ENCODE peak calls at places on chromosomes 13 and 19, in nine cellular contexts. A, L, V, H, B, W, F, N and Q are unnamed samples.
A peak's percentile ranks its signal among the peaks of the same experiment; 100 is the strongest.

GRCh38 chr13:36133950-36134349 is 2.8 kb upstream of the DCLK1 start:
- DNase-seq in A (no peak), L (no peak), V (no peak), H (no peak), B (no peak), W (no peak), F (no peak), N (no peak), Q (no peak)

GRCh38 chr13:33284016-33284415 is 1.5 kb downstream of the STARD13 start:
- DNase-seq in A (peak; percentile 47), L (no peak), V (no peak), H (peak; percentile 65), B (no peak), W (no peak), F (no peak), N (no peak), Q (no peak)

GRCh38 chr13:94061316-94061715 is 418.2 kb downstream of the DCT start:
- DNase-seq in A (peak; percentile 89), L (no peak), V (no peak), H (peak; percentile 79), B (no peak), W (no peak), F (no peak), N (no peak), Q (no peak)

GRCh38 chr13:92414851-92415250 is 811.8 kb upstream of the GPC6 start:
- DNase-seq in A (no peak), L (no peak), V (no peak), H (no peak), B (no peak), W (no peak), F (no peak), N (no peak), Q (no peak)

GRCh38 chr19:50167314-50167721 is 4.2 kb upstream of the IZUMO2 start:
- DNase-seq in A (no peak), L (no peak), V (no peak), H (no peak), B (no peak), W (no peak), F (peak; percentile 73), N (peak; percentile 64), Q (no peak)

GRCh38 chr13:95510950-95511349 is 41.6 kb upstream of the CLDN10 start:
- DNase-seq in A (no peak), L (no peak), V (no peak), H (no peak), B (no peak), W (no peak), F (no peak), N (no peak), Q (no peak)

GRCh38 chr19:1474765-1475351 is 4.2 kb downstream of the C19orf25 start:
- DNase-seq in A (no peak), L (no peak), V (no peak), H (no peak), B (no peak), W (no peak), F (no peak), N (no peak), Q (no peak)

GRCh38 chr19:55113570-55114039 is 3.8 kb downstream of the PPP1R12C start:
- DNase-seq in A (peak; percentile 96), L (peak; percentile 75), V (no peak), H (peak; percentile 92), B (peak; percentile 89), W (peak; percentile 81), F (no peak), N (peak; percentile 60), Q (peak; percentile 77)

GRCh38 chr13:97781891-97782305 is 171.6 kb upstream of the IPO5 start:
- DNase-seq in A (no peak), L (no peak), V (no peak), H (no peak), B (no peak), W (no peak), F (no peak), N (no peak), Q (no peak)

GRCh38 chr19:873084-874019 is 13.9 kb downstream of the CFD start:
- DNase-seq in A (peak; percentile 75), L (no peak), V (no peak), H (peak; percentile 31), B (peak; percentile 82), W (peak; percentile 87), F (peak; percentile 51), N (peak; percentile 74), Q (no peak)

GRCh38 chr19:17379221-17379631 is 2.1 kb upstream of the PLVAP start:
- DNase-seq in A (no peak), L (no peak), V (no peak), H (no peak), B (peak; percentile 63), W (no peak), F (no peak), N (no peak), Q (peak; percentile 82)

GRCh38 chr19:45528744-45529453 is 21.6 kb downstream of the VASP start:
- DNase-seq in A (peak; percentile 63), L (peak; percentile 73), V (no peak), H (no peak), B (peak; percentile 97), W (peak; percentile 63), F (peak; percentile 82), N (peak; percentile 84), Q (peak; percentile 34)

GRCh38 chr13:113117956-113118327 is 4.7 kb upstream of the F10 start:
- DNase-seq in A (no peak), L (no peak), V (no peak), H (no peak), B (no peak), W (no peak), F (no peak), N (no peak), Q (no peak)

GRCh38 chr19:4977299-4978174 is 8.6 kb downstream of the KDM4B start:
- DNase-seq in A (peak; percentile 95), L (peak; percentile 67), V (no peak), H (peak; percentile 95), B (no peak), W (no peak), F (no peak), N (no peak), Q (no peak)

GRCh38 chr19:47190167-47190727 is 40.8 kb downstream of the BBC3 start:
- DNase-seq in A (peak; percentile 80), L (peak; percentile 77), V (no peak), H (peak; percentile 71), B (no peak), W (peak; percentile 92), F (peak; percentile 46), N (peak; percentile 76), Q (no peak)

GRCh38 chr13:33349996-33350826 is 64.7 kb upstream of the STARD13 start:
- DNase-seq in A (peak; percentile 70), L (peak; percentile 79), V (no peak), H (peak; percentile 39), B (peak; percentile 67), W (no peak), F (peak; percentile 40), N (peak; percentile 71), Q (peak; percentile 56)

GRCh38 chr13:29713841-29714240 is 118.4 kb upstream of the SLC7A1 start:
- DNase-seq in A (peak; percentile 68), L (no peak), V (no peak), H (peak; percentile 21), B (peak; percentile 58), W (peak; percentile 8), F (no peak), N (no peak), Q (no peak)
- TF ChIP-seq CTCF in A (peak; percentile 64), L (peak; percentile 39), V (peak; percentile 83), H (peak; percentile 65), B (peak; percentile 88), W (peak; percentile 31), F (peak; percentile 85), N (peak; percentile 59), Q (peak; percentile 92)

GRCh38 chr19:2587001-2587719 is 111.2 kb downstream of the GADD45B start:
- DNase-seq in A (no peak), L (no peak), V (no peak), H (peak; percentile 35), B (peak; percentile 83), W (no peak), F (no peak), N (no peak), Q (no peak)
- TF ChIP-seq CTCF in A (no peak), L (no peak), V (no peak), H (no peak), B (no peak), W (no peak), F (no peak), N (no peak), Q (no peak)

GRCh38 chr13:30354481-30355404 is 47.4 kb upstream of the KATNAL1 start:
- DNase-seq in A (no peak), L (no peak), V (no peak), H (no peak), B (no peak), W (no peak), F (no peak), N (no peak), Q (no peak)

GRCh38 chr13:30355839-30356238 is 48.5 kb upstream of the KATNAL1 start:
- DNase-seq in A (no peak), L (no peak), V (no peak), H (no peak), B (no peak), W (no peak), F (no peak), N (no peak), Q (no peak)

GRCh38 chr13:30353601-30354000 is 46.2 kb upstream of the KATNAL1 start:
- DNase-seq in A (no peak), L (no peak), V (no peak), H (no peak), B (no peak), W (no peak), F (no peak), N (no peak), Q (no peak)

GRCh38 chr13:30353060-30353459 is 45.7 kb upstream of the KATNAL1 start:
- DNase-seq in A (no peak), L (no peak), V (no peak), H (no peak), B (no peak), W (no peak), F (no peak), N (no peak), Q (no peak)

GRCh38 chr13:30355405-30355741 is 48.0 kb upstream of the KATNAL1 start:
- DNase-seq in A (no peak), L (no peak), V (no peak), H (no peak), B (peak; percentile 70), W (no peak), F (no peak), N (no peak), Q (peak; percentile 47)
- TF ChIP-seq CTCF in A (no peak), L (peak; percentile 15), V (peak; percentile 36), H (peak; percentile 23), B (no peak), W (no peak), F (no peak), N (no peak), Q (no peak)

GRCh38 chr13:59901191-59901590 is 262.5 kb downstream of the DIAPH3 start:
- DNase-seq in A (no peak), L (no peak), V (no peak), H (no peak), B (no peak), W (no peak), F (no peak), N (no peak), Q (no peak)

DNA sequence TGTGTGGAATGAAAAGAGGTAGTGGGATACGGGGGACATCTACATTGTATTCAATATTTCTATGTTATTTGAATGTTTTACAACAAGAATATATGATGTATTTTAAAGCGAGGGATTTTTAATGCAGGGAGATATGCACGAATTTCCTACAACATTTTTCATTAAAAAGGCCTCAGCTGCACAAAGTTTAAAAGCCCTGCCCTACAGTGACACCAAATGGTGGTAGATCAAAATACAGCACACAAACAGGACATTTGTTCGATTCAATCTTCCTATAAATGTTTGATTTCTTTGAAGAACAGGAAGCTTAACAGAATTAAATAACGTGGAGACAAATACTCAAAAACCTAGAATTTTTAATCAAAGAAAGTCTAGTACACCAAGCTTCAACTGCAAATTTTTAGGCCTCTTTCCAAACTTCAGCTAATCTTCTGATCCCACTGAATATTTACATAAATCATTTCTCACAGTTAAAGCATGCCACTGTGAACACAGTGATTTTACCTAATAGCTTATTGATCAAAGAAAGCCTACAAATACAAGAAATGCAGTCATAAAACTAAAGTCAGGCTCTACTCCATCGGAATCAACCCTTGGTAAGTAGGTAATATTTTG is 257.2 kb downstream of the DIAPH3 start:
- DNase-seq in A (peak; percentile 75), L (no peak), V (no peak), H (peak; percentile 58), B (no peak), W (peak; percentile 9), F (no peak), N (no peak), Q (no peak)
- TF ChIP-seq CTCF in A (peak; percentile 56), L (peak; percentile 52), V (peak; percentile 54), H (peak; percentile 80), B (peak; percentile 82), W (peak; percentile 59), F (peak; percentile 74), N (peak; percentile 40), Q (peak; percentile 23)